ENCODE peak calls at places on chromosomes 1 and 21, in seven cellular contexts. One of them, this sample, is unnamed.

GRCh38 chr1:59025201-59025600 is 241.4 kb upstream of the JUN start:
- DNase-seq in WTC11: no peak
- DNase-seq in HFFc6: no peak
- DNase-seq in AG09319: no peak
- DNase-seq in body of pancreas: no peak
- DNase-seq in mesothelial cell of epicardium: no peak
- DNase-seq in fibroblast of the aortic adventitia: peak
- DNase-seq in this sample: no peak

GRCh38 chr1:241097479-241097878 is 259.5 kb downstream of the RGS7 start:
- DNase-seq in mesothelial cell of epicardium: no peak
- DNase-seq in WTC11: no peak
- DNase-seq in body of pancreas: no peak
- DNase-seq in AG09319: no peak
- DNase-seq in HFFc6: no peak
- DNase-seq in fibroblast of the aortic adventitia: no peak
- DNase-seq in this sample: no peak

GRCh38 chr1:25053576-25054075 is 123.5 kb upstream of the RUNX3 start:
- DNase-seq in fibroblast of the aortic adventitia: no peak
- DNase-seq in body of pancreas: no peak
- DNase-seq in mesothelial cell of epicardium: no peak
- DNase-seq in WTC11: no peak
- DNase-seq in HFFc6: no peak
- DNase-seq in AG09319: no peak
- DNase-seq in this sample: no peak

GRCh38 chr1:114488739-114489138 is 22.3 kb downstream of the TRIM33 start:
- DNase-seq in HFFc6: no peak
- DNase-seq in mesothelial cell of epicardium: no peak
- DNase-seq in WTC11: no peak
- DNase-seq in fibroblast of the aortic adventitia: no peak
- DNase-seq in AG09319: no peak
- DNase-seq in body of pancreas: no peak
- DNase-seq in this sample: no peak

GRCh38 chr1:201582261-201582951 is 43.5 kb downstream of the NAV1 start:
- DNase-seq in WTC11: no peak
- DNase-seq in AG09319: no peak
- DNase-seq in HFFc6: peak
- DNase-seq in body of pancreas: peak
- DNase-seq in fibroblast of the aortic adventitia: peak
- DNase-seq in mesothelial cell of epicardium: no peak
- DNase-seq in this sample: no peak

GRCh38 chr1:151828931-151829330 is 2.7 kb downstream of the RORC start:
- DNase-seq in WTC11: peak
- DNase-seq in fibroblast of the aortic adventitia: peak
- DNase-seq in body of pancreas: peak
- DNase-seq in mesothelial cell of epicardium: peak
- DNase-seq in AG09319: no peak
- DNase-seq in HFFc6: no peak
- DNase-seq in this sample: peak

GRCh38 chr1:206513312-206514111 is 6.2 kb downstream of the RASSF5 start:
- DNase-seq in AG09319: peak
- DNase-seq in HFFc6: peak
- DNase-seq in mesothelial cell of epicardium: no peak
- DNase-seq in fibroblast of the aortic adventitia: peak
- DNase-seq in body of pancreas: peak
- DNase-seq in WTC11: no peak
- DNase-seq in this sample: no peak

GRCh38 chr1:169460193-169460833 is 25.4 kb downstream of the SLC19A2 start:
- DNase-seq in mesothelial cell of epicardium: no peak
- DNase-seq in HFFc6: no peak
- DNase-seq in body of pancreas: no peak
- DNase-seq in fibroblast of the aortic adventitia: peak
- DNase-seq in WTC11: peak
- DNase-seq in AG09319: no peak
- DNase-seq in this sample: no peak

GRCh38 chr1:68495532-68495931 is 1.4 kb downstream of the DEPDC1 start:
- DNase-seq in body of pancreas: no peak
- DNase-seq in HFFc6: no peak
- DNase-seq in WTC11: no peak
- DNase-seq in AG09319: no peak
- DNase-seq in fibroblast of the aortic adventitia: no peak
- DNase-seq in mesothelial cell of epicardium: no peak
- DNase-seq in this sample: no peak

GRCh38 chr1:7516892-7517291 is 254.2 kb upstream of the VAMP3 start:
- DNase-seq in AG09319: no peak
- DNase-seq in WTC11: no peak
- DNase-seq in body of pancreas: no peak
- DNase-seq in mesothelial cell of epicardium: no peak
- DNase-seq in fibroblast of the aortic adventitia: no peak
- DNase-seq in HFFc6: no peak
- DNase-seq in this sample: no peak

GRCh38 chr1:5917591-5918274 is 74.5 kb downstream of the NPHP4 start:
- DNase-seq in body of pancreas: no peak
- DNase-seq in mesothelial cell of epicardium: no peak
- DNase-seq in AG09319: no peak
- DNase-seq in fibroblast of the aortic adventitia: no peak
- DNase-seq in HFFc6: no peak
- DNase-seq in WTC11: no peak
- DNase-seq in this sample: no peak

GRCh38 chr1:109198745-109199144 is 15.0 kb upstream of the SARS1 start:
- DNase-seq in fibroblast of the aortic adventitia: no peak
- DNase-seq in WTC11: no peak
- DNase-seq in HFFc6: peak
- DNase-seq in AG09319: no peak
- DNase-seq in body of pancreas: no peak
- DNase-seq in mesothelial cell of epicardium: no peak
- DNase-seq in this sample: no peak

GRCh38 chr1:110438883-110439282 is 12.1 kb upstream of the PROK1 start:
- DNase-seq in WTC11: no peak
- DNase-seq in fibroblast of the aortic adventitia: peak
- DNase-seq in mesothelial cell of epicardium: no peak
- DNase-seq in body of pancreas: no peak
- DNase-seq in AG09319: no peak
- DNase-seq in HFFc6: no peak
- DNase-seq in this sample: no peak

GRCh38 chr1:45854724-45855123 is 51.3 kb downstream of the MAST2 start:
- DNase-seq in WTC11: no peak
- DNase-seq in AG09319: no peak
- DNase-seq in HFFc6: no peak
- DNase-seq in fibroblast of the aortic adventitia: no peak
- DNase-seq in body of pancreas: no peak
- DNase-seq in mesothelial cell of epicardium: no peak
- DNase-seq in this sample: no peak

GRCh38 chr21:42443181-42443785 is 39.6 kb downstream of the UBASH3A start:
- DNase-seq in fibroblast of the aortic adventitia: no peak
- DNase-seq in body of pancreas: no peak
- DNase-seq in WTC11: no peak
- DNase-seq in AG09319: no peak
- DNase-seq in mesothelial cell of epicardium: no peak
- DNase-seq in HFFc6: no peak
- DNase-seq in this sample: no peak

GRCh38 chr1:25484096-25484495 is 53.4 kb downstream of the MACO1 start:
- DNase-seq in AG09319: no peak
- DNase-seq in fibroblast of the aortic adventitia: no peak
- DNase-seq in body of pancreas: peak
- DNase-seq in HFFc6: no peak
- DNase-seq in mesothelial cell of epicardium: no peak
- DNase-seq in WTC11: no peak
- DNase-seq in this sample: no peak

GRCh38 chr1:198676253-198676652 is 37.4 kb downstream of the PTPRC start:
- DNase-seq in AG09319: no peak
- DNase-seq in WTC11: no peak
- DNase-seq in body of pancreas: no peak
- DNase-seq in HFFc6: no peak
- DNase-seq in mesothelial cell of epicardium: no peak
- DNase-seq in fibroblast of the aortic adventitia: no peak
- DNase-seq in this sample: no peak

GRCh38 chr21:41816583-41817165 is 49.8 kb upstream of the RIPK4 start:
- DNase-seq in fibroblast of the aortic adventitia: peak
- DNase-seq in mesothelial cell of epicardium: no peak
- DNase-seq in AG09319: no peak
- DNase-seq in HFFc6: peak
- DNase-seq in body of pancreas: peak
- DNase-seq in WTC11: peak
- DNase-seq in this sample: peak

GRCh38 chr21:44836666-44837471 is 19.0 kb upstream of the SUMO3 start:
- DNase-seq in body of pancreas: no peak
- DNase-seq in HFFc6: peak
- DNase-seq in WTC11: no peak
- DNase-seq in fibroblast of the aortic adventitia: peak
- DNase-seq in mesothelial cell of epicardium: no peak
- DNase-seq in AG09319: no peak
- DNase-seq in this sample: no peak

GRCh38 chr1:184953600-184954219 is 20.6 kb downstream of the NIBAN1 start:
- DNase-seq in HFFc6: peak
- DNase-seq in body of pancreas: no peak
- DNase-seq in WTC11: no peak
- DNase-seq in mesothelial cell of epicardium: no peak
- DNase-seq in AG09319: no peak
- DNase-seq in fibroblast of the aortic adventitia: peak
- DNase-seq in this sample: no peak

GRCh38 chr1:184950209-184950608 is 24.1 kb downstream of the NIBAN1 start:
- DNase-seq in mesothelial cell of epicardium: no peak
- DNase-seq in WTC11: no peak
- DNase-seq in HFFc6: no peak
- DNase-seq in body of pancreas: no peak
- DNase-seq in AG09319: no peak
- DNase-seq in fibroblast of the aortic adventitia: no peak
- DNase-seq in this sample: no peak

GRCh38 chr1:184958554-184959353 is 15.6 kb downstream of the NIBAN1 start:
- DNase-seq in fibroblast of the aortic adventitia: no peak
- DNase-seq in body of pancreas: no peak
- DNase-seq in AG09319: no peak
- DNase-seq in WTC11: no peak
- DNase-seq in HFFc6: no peak
- DNase-seq in mesothelial cell of epicardium: no peak
- DNase-seq in this sample: no peak

GRCh38 chr1:184959626-184960025 is 14.7 kb downstream of the NIBAN1 start:
- DNase-seq in WTC11: no peak
- DNase-seq in AG09319: no peak
- DNase-seq in mesothelial cell of epicardium: no peak
- DNase-seq in fibroblast of the aortic adventitia: peak
- DNase-seq in body of pancreas: no peak
- DNase-seq in HFFc6: no peak
- DNase-seq in this sample: no peak

GRCh38 chr1:184954232-184954995 is 19.9 kb downstream of the NIBAN1 start:
- DNase-seq in WTC11: no peak
- DNase-seq in body of pancreas: no peak
- DNase-seq in AG09319: no peak
- DNase-seq in fibroblast of the aortic adventitia: peak
- DNase-seq in HFFc6: peak
- DNase-seq in mesothelial cell of epicardium: no peak
- DNase-seq in this sample: no peak
- TF ChIP-seq CTCF in WTC11: no peak
- TF ChIP-seq CTCF in body of pancreas: no peak
- TF ChIP-seq CTCF in AG09319: no peak
- TF ChIP-seq CTCF in fibroblast of the aortic adventitia: peak
- TF ChIP-seq CTCF in HFFc6: peak
- TF ChIP-seq CTCF in mesothelial cell of epicardium: no peak
- TF ChIP-seq CTCF in this sample: no peak

DNA sequence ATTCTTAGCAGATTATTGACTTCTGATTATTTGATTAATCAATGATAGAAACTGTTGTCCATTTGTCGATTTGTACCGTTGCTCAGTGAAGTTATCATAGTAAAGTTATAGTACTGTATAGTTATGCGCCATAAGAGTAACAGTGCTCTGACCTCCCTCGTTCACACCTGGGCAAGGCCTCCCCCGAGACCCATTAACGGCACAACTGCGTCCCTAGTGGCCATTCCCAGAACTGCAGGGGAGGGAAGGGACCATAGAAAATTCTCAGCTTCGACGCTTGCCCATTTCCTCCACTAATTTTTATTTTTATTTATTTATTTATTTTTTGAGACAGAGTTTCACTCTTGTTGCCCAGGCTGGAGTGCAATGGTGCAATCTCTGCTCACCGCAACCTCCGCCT is 334.4 kb downstream of the DSCAM start:
- DNase-seq in AG09319: no peak
- DNase-seq in WTC11: peak
- DNase-seq in HFFc6: no peak
- DNase-seq in fibroblast of the aortic adventitia: no peak
- DNase-seq in body of pancreas: no peak
- DNase-seq in mesothelial cell of epicardium: no peak
- DNase-seq in this sample: peak
- TF ChIP-seq CTCF in AG09319: peak
- TF ChIP-seq CTCF in WTC11: peak
- TF ChIP-seq CTCF in HFFc6: peak
- TF ChIP-seq CTCF in fibroblast of the aortic adventitia: peak
- TF ChIP-seq CTCF in body of pancreas: peak
- TF ChIP-seq CTCF in mesothelial cell of epicardium: peak
- TF ChIP-seq CTCF in this sample: peak

GRCh38 chr1:36639461-36639860 is 156.7 kb upstream of the CSF3R start:
- DNase-seq in WTC11: no peak
- DNase-seq in body of pancreas: no peak
- DNase-seq in AG09319: no peak
- DNase-seq in HFFc6: no peak
- DNase-seq in mesothelial cell of epicardium: no peak
- DNase-seq in fibroblast of the aortic adventitia: no peak
- DNase-seq in this sample: no peak

GRCh38 chr1:36638268-36638667 is 155.6 kb upstream of the CSF3R start:
- DNase-seq in mesothelial cell of epicardium: no peak
- DNase-seq in HFFc6: peak
- DNase-seq in WTC11: no peak
- DNase-seq in AG09319: no peak
- DNase-seq in body of pancreas: no peak
- DNase-seq in fibroblast of the aortic adventitia: peak
- DNase-seq in this sample: no peak

GRCh38 chr1:36643391-36644270 is 160.9 kb upstream of the CSF3R start:
- DNase-seq in HFFc6: no peak
- DNase-seq in mesothelial cell of epicardium: no peak
- DNase-seq in AG09319: no peak
- DNase-seq in WTC11: no peak
- DNase-seq in fibroblast of the aortic adventitia: no peak
- DNase-seq in body of pancreas: no peak
- DNase-seq in this sample: no peak

GRCh38 chr1:36644556-36644955 is 161.8 kb upstream of the CSF3R start:
- DNase-seq in WTC11: no peak
- DNase-seq in AG09319: no peak
- DNase-seq in HFFc6: no peak
- DNase-seq in mesothelial cell of epicardium: no peak
- DNase-seq in fibroblast of the aortic adventitia: no peak
- DNase-seq in body of pancreas: no peak
- DNase-seq in this sample: no peak

DNA sequence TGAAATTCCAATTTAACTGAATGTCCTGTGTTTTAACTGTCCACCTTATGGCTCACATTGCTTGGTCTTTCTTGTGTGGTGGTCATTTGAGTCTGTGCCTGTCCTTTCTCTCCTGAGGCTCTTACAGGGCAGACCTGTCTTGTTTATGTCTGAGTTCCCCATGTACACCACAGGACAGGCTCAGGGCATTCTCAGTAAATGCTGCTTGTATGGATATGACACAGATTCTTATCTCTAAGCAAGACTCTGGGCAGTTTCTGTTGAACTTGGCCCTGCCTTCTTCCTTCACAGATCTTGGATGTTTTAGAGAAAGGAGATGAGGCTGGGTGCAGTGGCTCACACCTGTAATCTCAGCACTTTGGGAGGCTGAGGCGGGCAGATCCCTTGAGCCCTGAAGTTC is 159.1 kb upstream of the CSF3R start:
- DNase-seq in AG09319: no peak
- DNase-seq in mesothelial cell of epicardium: no peak
- DNase-seq in fibroblast of the aortic adventitia: no peak
- DNase-seq in WTC11: no peak
- DNase-seq in HFFc6: no peak
- DNase-seq in body of pancreas: no peak
- DNase-seq in this sample: no peak
- TF ChIP-seq CTCF in AG09319: no peak
- TF ChIP-seq CTCF in mesothelial cell of epicardium: no peak
- TF ChIP-seq CTCF in fibroblast of the aortic adventitia: no peak
- TF ChIP-seq CTCF in WTC11: no peak
- TF ChIP-seq CTCF in HFFc6: no peak
- TF ChIP-seq CTCF in body of pancreas: no peak
- TF ChIP-seq CTCF in this sample: no peak

GRCh38 chr1:224498574-224499170 is 64.1 kb upstream of the WDR26 start:
- DNase-seq in HFFc6: peak
- DNase-seq in AG09319: no peak
- DNase-seq in fibroblast of the aortic adventitia: no peak
- DNase-seq in mesothelial cell of epicardium: no peak
- DNase-seq in body of pancreas: peak
- DNase-seq in WTC11: peak
- DNase-seq in this sample: no peak
- TF ChIP-seq CTCF in HFFc6: no peak
- TF ChIP-seq CTCF in AG09319: no peak
- TF ChIP-seq CTCF in fibroblast of the aortic adventitia: no peak
- TF ChIP-seq CTCF in mesothelial cell of epicardium: no peak
- TF ChIP-seq CTCF in body of pancreas: no peak
- TF ChIP-seq CTCF in WTC11: no peak
- TF ChIP-seq CTCF in this sample: no peak

This sample was measured in nephron progenitor cell.